ENCODE peak calls at places on chromosome 9, in ten cellular contexts. G is left cardiac atrium; X is uterus; L is non-pigmented ciliary epithelial cell; P is CD8-positive, alpha-beta memory T cell; C is H54; H is stimulated activated CD4-positive, alpha-beta T cell treated with anti-CD3 and anti-CD28 coated beads, Interleukin-2, amount 100 ng/mL, for 48 hours; I is T-helper 1 cell; S is amygdala; N is Peyer's patch. V is an unnamed sample.

GRCh38 chr9:83327323-83327722 is 210.9 kb downstream of the FRMD3 start:
- DNase-seq in G (no peak), X (no peak), L (no peak), P (no peak), C (no peak), H (no peak), I (no peak), S (no peak), N (no peak), V (peak; percentile 38)

GRCh38 chr9:72462340-72462739 is 59.1 kb upstream of the TMC1 start:
- DNase-seq in G (no peak), X (no peak), L (no peak), P (no peak), C (no peak), H (no peak), I (no peak), S (no peak), N (no peak), V (no peak)

GRCh38 chr9:117303643-117304230 is 111.1 kb downstream of the ASTN2 start:
- DNase-seq in G (no peak), X (no peak), L (no peak), P (no peak), C (no peak), H (no peak), I (no peak), S (no peak), N (no peak), V (no peak)

GRCh38 chr9:17906841-17907779 is 328.2 kb downstream of the SH3GL2 start:
- DNase-seq in G (peak; percentile 23), X (peak; percentile 34), L (no peak), P (no peak), C (no peak), H (no peak), I (peak; percentile 10), S (no peak), N (peak; percentile 49), V (peak; percentile 7)

GRCh38 chr9:16352232-16352631 is 518.2 kb downstream of the BNC2 start:
- DNase-seq in G (no peak), X (no peak), L (no peak), P (no peak), C (no peak), H (no peak), I (no peak), S (no peak), N (no peak), V (no peak)

GRCh38 chr9:137789295-137789895 is 88.2 kb upstream of the CACNA1B start:
- DNase-seq in G (no peak), X (no peak), L (no peak), P (no peak), C (no peak), H (no peak), I (no peak), S (no peak), N (no peak), V (no peak)

GRCh38 chr9:123609844-123610243 is 253.8 kb downstream of the CRB2 start:
- DNase-seq in G (no peak), X (no peak), L (no peak), P (no peak), C (no peak), H (no peak), I (no peak), S (no peak), N (no peak), V (no peak)

GRCh38 chr9:93955356-93956182 is 414 bp upstream of the BARX1 start:
- DNase-seq in G (no peak), X (no peak), L (no peak), P (no peak), C (no peak), H (no peak), I (no peak), S (no peak), N (no peak), V (no peak)

GRCh38 chr9:82021198-82021597 is 32.6 kb downstream of the SPATA31D1 start:
- DNase-seq in G (no peak), X (peak; percentile 25), L (peak; percentile 97), P (no peak), C (peak; percentile 6), H (no peak), I (no peak), S (no peak), N (no peak), V (peak; percentile 74)

GRCh38 chr9:136722969-136723356 is 10.6 kb downstream of the DIPK1B start:
- DNase-seq in G (no peak), X (no peak), L (no peak), P (no peak), C (no peak), H (no peak), I (no peak), S (no peak), N (no peak), V (no peak)

GRCh38 chr9:89173072-89173471 is 5.5 kb downstream of the SHC3 start:
- DNase-seq in G (no peak), X (no peak), L (no peak), P (no peak), C (no peak), H (no peak), I (no peak), S (no peak), N (no peak), V (no peak)

GRCh38 chr9:122144836-122145235 is 14.7 kb downstream of the NDUFA8 start:
- DNase-seq in G (no peak), X (no peak), L (no peak), P (no peak), C (no peak), H (no peak), I (no peak), S (no peak), N (no peak), V (no peak)

GRCh38 chr9:76044420-76044819 is 153.9 kb downstream of the PCSK5 start:
- DNase-seq in G (no peak), X (no peak), L (no peak), P (no peak), C (no peak), H (no peak), I (no peak), S (no peak), N (no peak), V (peak; percentile 19)

GRCh38 chr9:22469928-22470544 is 23.4 kb downstream of the DMRTA1 start:
- DNase-seq in G (no peak), X (no peak), L (no peak), P (no peak), C (peak; percentile 9), H (no peak), I (no peak), S (no peak), N (no peak), V (peak; percentile 10)

GRCh38 chr9:83959061-83959460 is 21.0 kb downstream of the HNRNPK start:
- DNase-seq in G (no peak), X (no peak), L (no peak), P (no peak), C (no peak), H (no peak), I (no peak), S (no peak), N (no peak), V (peak; percentile 44)

GRCh38 chr9:119802115-119802514 is 432.9 kb upstream of the BRINP1 start:
- DNase-seq in G (no peak), X (no peak), L (no peak), P (no peak), C (no peak), H (no peak), I (no peak), S (no peak), N (no peak), V (no peak)